ENCODE peak calls at places on chromosomes 7 and 10, in four cellular contexts. Y is GM12878, K is ovary, U is suprapubic skin. L is an unnamed sample.

GRCh38 chr7:37109853-37110252 is 338.8 kb downstream of the ELMO1 start:
- DNase-seq in Y (no peak), K (no peak), U (no peak), L (no peak)

GRCh38 chr7:28856656-28857055 is 101.5 kb downstream of the TRIL start:
- DNase-seq in Y (no peak), K (no peak), U (no peak), L (no peak)

GRCh38 chr10:75404023-75404334 is 2.4 kb upstream of the ZNF503 start:
- DNase-seq in Y (no peak), K (no peak), U (no peak), L (no peak)

GRCh38 chr10:15821046-15821683 is 39.1 kb downstream of the MINDY3 start:
- DNase-seq in Y (no peak), K (no peak), U (no peak), L (no peak)

GRCh38 chr10:70494966-70495365 is 16.4 kb downstream of the PALD1 start:
- DNase-seq in Y (no peak), K (no peak), U (no peak), L (peak; percentile 38)

GRCh38 chr7:36209814-36210183 is 56.7 kb downstream of the EEPD1 start:
- DNase-seq in Y (no peak), K (no peak), U (no peak), L (no peak)

GRCh38 chr7:48176356-48176893 is 5.2 kb downstream of the ABCA13 start:
- DNase-seq in Y (no peak), K (no peak), U (no peak), L (no peak)

GRCh38 chr7:155323001-155323638 is 25.4 kb downstream of the INSIG1 start:
- DNase-seq in Y (no peak), K (no peak), U (no peak), L (no peak)

GRCh38 chr7:29808075-29808786 is 1.9 kb downstream of the WIPF3 start:
- DNase-seq in Y (no peak), K (no peak), U (no peak), L (no peak)

GRCh38 chr7:112386619-112387018 is 63.6 kb upstream of the IFRD1 start:
- DNase-seq in Y (no peak), K (no peak), U (no peak), L (no peak)
- TF ChIP-seq EP300 in Y (no peak), K (no peak), U (no peak), L (no peak)

GRCh38 chr7:131859162-131859821 is 302.9 kb upstream of the PODXL start:
- DNase-seq in Y (peak; percentile 5), K (peak; percentile 14), U (no peak), L (peak; percentile 70)
- H3K4me1 ChIP-seq in Y (no peaks in the 10 kb centered on the region), K (no peaks in the 10 kb centered on the region), U (no peaks in the 10 kb centered on the region), L (peaks cover 11% of the 10 kb centered on the region)

GRCh38 chr7:153297141-153297540 is 537.6 kb downstream of the ACTR3B start:
- DNase-seq in Y (no peak), K (no peak), U (no peak), L (no peak)

DNA sequence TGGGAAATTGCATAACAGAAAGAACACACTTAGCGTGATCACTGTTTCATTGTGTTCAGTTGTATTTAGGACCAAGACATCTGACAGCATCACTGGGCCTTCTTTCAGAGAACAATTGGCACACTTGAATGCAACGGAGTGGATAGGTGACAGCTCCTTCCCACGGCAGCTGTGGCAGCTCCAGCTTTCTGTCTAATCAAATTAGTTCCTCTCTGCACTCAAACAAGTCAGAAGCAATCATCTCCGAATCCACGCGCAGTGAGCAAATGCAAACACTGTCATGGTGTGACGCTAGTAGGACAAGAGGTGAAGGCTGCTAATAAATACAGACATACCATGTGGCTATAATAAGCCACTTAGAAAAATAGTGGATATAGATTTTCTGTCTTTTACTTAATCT is 542.4 kb downstream of the ACTR3B start:
- DNase-seq in Y (no peak), K (no peak), U (no peak), L (no peak)
- TF ChIP-seq EP300 in Y (no peak), K (no peak), U (no peak), L (no peak)

GRCh38 chr7:152551304-152552036 is 115.7 kb upstream of the KMT2C start:
- DNase-seq in Y (no peak), K (no peak), U (no peak), L (no peak)
- H3K4me1 ChIP-seq in Y (no peaks in the 10 kb centered on the region), K (no peaks in the 10 kb centered on the region), U (no peaks in the 10 kb centered on the region), L (no peaks in the 10 kb centered on the region)

DNA sequence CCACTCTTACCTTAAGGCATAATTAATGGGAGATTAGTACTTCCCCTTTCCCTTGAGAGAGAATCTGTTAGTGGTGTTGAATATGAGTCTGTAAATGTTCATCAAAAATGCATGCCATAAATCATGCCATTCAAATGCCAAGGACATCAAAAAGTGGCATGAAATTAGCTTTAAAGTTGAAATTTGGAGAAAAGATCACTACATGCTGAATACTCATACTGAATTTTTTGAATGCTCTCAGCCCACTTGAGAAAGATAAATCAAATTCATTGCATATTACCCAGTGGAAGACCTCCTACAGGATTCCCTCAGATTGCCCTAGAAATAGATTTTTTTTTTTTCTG is 6.7 kb downstream of the NRCAM start:
- DNase-seq in Y (no peak), K (no peak), U (no peak), L (no peak)
- TF ChIP-seq EP300 in Y (no peak), K (no peak), U (no peak), L (no peak)

DNA sequence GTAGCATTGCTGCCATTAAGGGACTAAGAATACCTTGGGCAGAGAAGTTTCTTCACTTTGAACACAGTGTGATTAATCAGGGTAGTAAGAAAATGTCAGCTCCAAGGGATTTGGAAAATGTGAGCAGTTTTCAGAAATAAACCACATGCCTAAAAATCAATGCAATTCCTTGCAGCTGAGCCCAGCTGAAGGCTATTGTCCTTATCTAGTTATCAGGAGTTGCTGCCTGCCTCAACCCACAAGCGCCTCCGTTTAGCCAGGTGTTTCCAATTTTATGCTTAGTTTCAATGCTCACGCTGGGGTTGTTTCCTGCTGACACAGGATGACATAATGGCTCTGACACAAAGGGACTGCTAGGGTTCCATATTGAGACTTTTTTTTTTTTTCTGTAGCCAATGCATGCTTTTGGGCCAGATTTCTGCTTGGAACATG is 132.3 kb upstream of the ANK3 start:
- DNase-seq in Y (no peak), K (no peak), U (no peak), L (no peak)
- H3K4me1 ChIP-seq in Y (no peaks in the 10 kb centered on the region), K (no peaks in the 10 kb centered on the region), U (peaks cover 11% of the 10 kb centered on the region), L (no peaks in the 10 kb centered on the region)

GRCh38 chr10:114776908-114777307 is 44.7 kb upstream of the FHIP2A start:
- DNase-seq in Y (no peak), K (no peak), U (no peak), L (no peak)

GRCh38 chr10:114780610-114781184 is 40.9 kb upstream of the FHIP2A start:
- DNase-seq in Y (no peak), K (no peak), U (no peak), L (no peak)

GRCh38 chr10:114782666-114783065 is 38.9 kb upstream of the FHIP2A start:
- DNase-seq in Y (no peak), K (no peak), U (no peak), L (no peak)

GRCh38 chr10:114777415-114777814 is 44.2 kb upstream of the FHIP2A start:
- DNase-seq in Y (no peak), K (no peak), U (no peak), L (no peak)

DNA sequence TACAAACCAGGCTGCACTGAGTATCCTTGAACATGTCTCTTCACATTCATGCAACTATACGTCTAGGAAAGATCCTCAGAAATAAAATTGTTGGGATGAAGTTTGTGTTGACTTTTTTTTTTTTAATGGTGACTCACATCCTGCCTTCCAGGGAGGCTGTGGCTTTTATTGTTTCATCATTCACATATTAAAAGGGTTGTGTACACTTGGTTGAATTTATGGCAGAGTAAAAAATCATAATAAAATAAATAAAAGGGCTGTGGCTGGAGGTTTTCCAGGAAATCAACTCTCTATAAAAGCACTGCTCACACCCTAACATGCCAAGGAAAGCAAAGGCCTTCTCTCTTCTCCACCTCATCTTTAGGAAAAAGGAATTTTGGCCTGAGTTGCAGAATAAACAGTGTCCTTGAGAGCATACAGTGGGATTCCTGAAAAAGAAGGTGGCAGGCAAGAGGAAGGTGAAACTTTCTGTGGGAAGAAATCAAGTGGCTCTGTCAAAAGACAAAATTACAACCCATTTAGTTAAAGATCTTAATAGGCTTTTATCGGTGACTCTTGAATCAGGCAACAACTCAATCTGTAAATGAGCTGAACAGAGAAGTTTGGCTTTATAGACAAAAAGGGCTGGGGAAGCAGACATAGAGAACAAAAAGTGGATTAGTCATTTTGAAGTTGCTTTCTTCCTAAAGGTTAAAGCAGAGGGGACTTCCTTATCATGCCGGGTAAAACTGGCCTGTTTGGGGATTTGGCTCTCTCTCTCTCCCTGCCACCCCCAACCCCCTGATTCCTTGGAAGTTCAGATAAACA is 41.6 kb upstream of the FHIP2A start:
- DNase-seq in Y (no peak), K (no peak), U (no peak), L (no peak)
- TF ChIP-seq EP300 in Y (no peak), K (no peak), U (no peak), L (no peak)

DNA sequence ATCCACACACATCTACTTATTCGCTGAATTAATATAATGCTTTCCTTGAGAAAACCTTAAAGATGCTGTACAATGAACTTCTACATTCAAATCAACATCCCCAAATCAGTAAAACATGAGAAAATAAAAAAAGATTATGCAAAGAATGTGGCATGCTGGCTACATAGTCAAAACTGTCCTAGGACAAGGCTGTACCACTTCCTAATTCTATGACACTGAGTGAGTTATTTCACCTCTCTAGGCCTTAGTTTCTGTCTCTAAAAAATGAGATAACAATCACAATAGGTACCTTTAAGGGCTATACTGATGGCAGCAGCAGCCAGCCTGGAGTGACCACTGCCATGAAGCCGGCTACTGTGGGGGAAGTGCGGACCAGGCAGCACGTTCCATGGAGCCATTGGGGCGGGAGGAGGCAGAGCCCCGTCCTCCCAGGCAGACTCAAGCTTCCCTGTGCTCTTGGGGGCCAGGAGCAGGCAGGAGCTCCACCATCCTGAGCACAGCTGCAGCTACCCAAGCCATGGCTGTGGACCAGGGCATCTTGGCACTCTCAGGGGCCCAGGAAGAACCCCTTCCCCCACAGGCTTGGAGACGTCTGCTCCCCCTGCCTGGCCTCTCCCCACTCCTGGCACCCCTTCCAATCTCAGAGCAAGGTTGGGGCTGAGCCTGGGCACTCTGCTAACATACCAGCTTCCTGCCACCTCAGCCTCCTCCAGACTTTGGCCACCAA is 110.2 kb downstream of the ELAPOR2 start:
- DNase-seq in Y (peak; percentile 31), K (no peak), U (no peak), L (no peak)
- H3K4me1 ChIP-seq in Y (peaks cover 22% of the 10 kb centered on the region), K (no peaks in the 10 kb centered on the region), U (no peaks in the 10 kb centered on the region), L (no peaks in the 10 kb centered on the region)

GRCh38 chr7:70574970-70575799 is 556.8 kb upstream of the GALNT17 start:
- DNase-seq in Y (no peak), K (no peak), U (no peak), L (no peak)
- TF ChIP-seq EP300 in Y (no peak), K (no peak), U (no peak), L (no peak)

DNA sequence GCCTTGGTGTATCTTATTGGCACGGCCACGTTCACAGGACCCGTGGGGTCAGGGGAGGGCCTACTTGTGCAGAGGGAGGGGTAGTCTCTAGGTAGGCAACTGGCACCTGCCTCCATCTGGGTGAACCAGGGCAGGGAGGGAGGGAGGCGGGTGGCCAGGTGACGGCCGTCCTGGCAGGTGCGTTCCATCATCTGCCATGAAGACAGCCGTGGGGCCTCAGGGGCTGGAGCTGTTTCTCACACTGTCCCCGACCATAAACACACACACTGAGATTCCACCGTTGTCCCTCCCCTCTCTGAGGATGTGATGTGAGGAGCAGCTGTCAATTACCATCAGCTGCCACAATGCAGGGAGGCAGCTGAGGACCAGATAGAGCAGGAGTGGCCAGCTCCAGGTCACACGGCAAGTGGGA is 32.8 kb downstream of the ZMIZ1 start:
- DNase-seq in Y (no peak), K (peak; percentile 57), U (no peak), L (no peak)
- H3K4me1 ChIP-seq in Y (peaks cover 42% of the 10 kb centered on the region), K (peaks cover 75% of the 10 kb centered on the region), U (peaks cover 98% of the 10 kb centered on the region), L (peaks cover 97% of the 10 kb centered on the region)

L was measured in stomach.